ENCODE peak calls at places on chromosomes 4 and X, in six cellular contexts. Q is tibial nerve, P is ovary, C is H1, I is heart left ventricle, X is HCT116. S is an unnamed sample. For H3K4me1, the result is how much of the 10 kb centered on the place peaks cover.

GRCh38 chrX:97524997-97525396 is 641.3 kb downstream of the RPA4 start:
- DNase-seq in P (no peak), X (no peak), C (no peak), Q (no peak), I (no peak), S (no peak)

GRCh38 chrX:128929281-128930057 is 593.8 kb downstream of the SMARCA1 start:
- DNase-seq in P (no peak), I (no peak), Q (no peak), C (no peak), X (no peak), S (no peak)

GRCh38 chr4:154707877-154708276 is 35.9 kb upstream of the LRAT start:
- DNase-seq in P (no peak), Q (no peak), X (peak), C (no peak), I (no peak), S (no peak)

GRCh38 chr4:152531479-152531878 is 4.4 kb downstream of the FBXW7 start:
- DNase-seq in X (no peak), C (no peak), P (no peak), I (no peak), Q (no peak), S (no peak)

GRCh38 chr4:15805583-15806517 is 27.7 kb downstream of the CD38 start:
- DNase-seq in X (peak), P (no peak), C (no peak), Q (no peak), I (no peak), S (peak)

GRCh38 chr4:188107931-188108843 is 1.2 kb downstream of the TRIML2 start:
- DNase-seq in I (no peak), P (no peak), C (peak), Q (no peak), X (peak), S (no peak)

GRCh38 chrX:327660-328126 is 9.1 kb upstream of the GTPBP6 start:
- DNase-seq in Q (no peak), C (no peak), P (no peak), X (no peak), I (peak), S (no peak)

GRCh38 chrX:53678667-53679066 is 7.9 kb downstream of the HUWE1 start:
- DNase-seq in Q (no peak), I (no peak), X (no peak), C (no peak), P (no peak), S (no peak)

GRCh38 chr4:83851261-83852084 is 315.6 kb downstream of the GPAT3 start:
- DNase-seq in X (peak), Q (no peak), P (no peak), I (no peak), C (peak), S (no peak)

GRCh38 chr4:126269106-126269505 is 954.4 kb downstream of the FAT4 start:
- DNase-seq in C (no peak), Q (no peak), I (peak), P (no peak), X (no peak), S (no peak)

GRCh38 chrX:44904542-44905115 is 31.6 kb downstream of the KDM6A start:
- DNase-seq in I (no peak), Q (no peak), C (no peak), P (no peak), X (no peak), S (no peak)

GRCh38 chrX:112672788-112673560 is 6.8 kb downstream of the LHFPL1 start:
- DNase-seq in Q (no peak), I (no peak), C (no peak), X (no peak), P (no peak), S (no peak)

GRCh38 chrX:10769165-10769564 is 148.8 kb upstream of the MID1 start:
- DNase-seq in P (no peak), X (peak), I (no peak), C (no peak), Q (no peak), S (no peak)

GRCh38 chr4:168769416-168769815 is 240.6 kb downstream of the CBR4 start:
- DNase-seq in I (peak), X (no peak), Q (no peak), P (no peak), C (no peak), S (no peak)

GRCh38 chr4:5812506-5813229 is 80.2 kb downstream of the CRMP1 start:
- DNase-seq in P (no peak), X (peak), I (no peak), C (no peak), Q (no peak), S (peak)

GRCh38 chr4:113973349-113973748 is 6.1 kb downstream of the ARSJ start:
- DNase-seq in C (no peak), P (no peak), X (no peak), I (no peak), Q (no peak), S (no peak)

GRCh38 chrX:13110427-13111324 is 66.3 kb upstream of the FAM9C start:
- DNase-seq in I (peak), C (no peak), P (peak), Q (no peak), X (peak), S (peak)

GRCh38 chr4:54998991-54999390 is 126.4 kb downstream of the KDR start:
- DNase-seq in X (no peak), Q (no peak), P (no peak), C (no peak), I (no peak), S (no peak)

GRCh38 chr4:56183344-56183959 is 203.8 kb downstream of the AASDH start:
- DNase-seq in C (no peak), Q (no peak), X (no peak), I (no peak), P (no peak), S (no peak)

GRCh38 chr4:76266627-76267026 is 15.1 kb downstream of the FAM47E start:
- DNase-seq in C (no peak), Q (no peak), I (no peak), P (no peak), X (no peak), S (no peak)

GRCh38 chrX:17537652-17538301 is 162.8 kb downstream of the NHS start:
- DNase-seq in P (no peak), Q (no peak), X (no peak), I (no peak), C (no peak), S (no peak)

GRCh38 chrX:39969826-39970569 is 127.8 kb downstream of the BCOR start:
- DNase-seq in X (no peak), P (no peak), I (peak), Q (no peak), C (no peak), S (peak)

GRCh38 chrX:39971760-39972159 is 126.0 kb downstream of the BCOR start:
- DNase-seq in Q (no peak), I (no peak), X (no peak), P (no peak), C (no peak), S (no peak)

GRCh38 chrX:39967348-39967747 is 130.4 kb downstream of the BCOR start:
- DNase-seq in I (no peak), Q (no peak), X (no peak), P (no peak), C (no peak), S (no peak)

GRCh38 chrX:39966186-39966585 is 131.6 kb downstream of the BCOR start:
- DNase-seq in Q (no peak), P (no peak), X (no peak), C (no peak), I (no peak), S (no peak)

GRCh38 chrX:39969099-39969825 is 128.5 kb downstream of the BCOR start:
- DNase-seq in C (no peak), P (no peak), Q (no peak), I (peak), X (no peak), S (no peak)
- H3K4me3 ChIP-seq in C (no peak), P (no peak), Q (no peak), I (no peak), X (no peak), S (no peak)

GRCh38 chrX:153569475-153569874 is 29.5 kb downstream of the CCNQ start:
- DNase-seq in P (no peak), C (no peak), I (no peak), X (no peak), Q (no peak), S (no peak)
- H3K4me1 ChIP-seq in P (under half), C (under half), I (under half), X (under half), Q (under half), S (under half)

DNA sequence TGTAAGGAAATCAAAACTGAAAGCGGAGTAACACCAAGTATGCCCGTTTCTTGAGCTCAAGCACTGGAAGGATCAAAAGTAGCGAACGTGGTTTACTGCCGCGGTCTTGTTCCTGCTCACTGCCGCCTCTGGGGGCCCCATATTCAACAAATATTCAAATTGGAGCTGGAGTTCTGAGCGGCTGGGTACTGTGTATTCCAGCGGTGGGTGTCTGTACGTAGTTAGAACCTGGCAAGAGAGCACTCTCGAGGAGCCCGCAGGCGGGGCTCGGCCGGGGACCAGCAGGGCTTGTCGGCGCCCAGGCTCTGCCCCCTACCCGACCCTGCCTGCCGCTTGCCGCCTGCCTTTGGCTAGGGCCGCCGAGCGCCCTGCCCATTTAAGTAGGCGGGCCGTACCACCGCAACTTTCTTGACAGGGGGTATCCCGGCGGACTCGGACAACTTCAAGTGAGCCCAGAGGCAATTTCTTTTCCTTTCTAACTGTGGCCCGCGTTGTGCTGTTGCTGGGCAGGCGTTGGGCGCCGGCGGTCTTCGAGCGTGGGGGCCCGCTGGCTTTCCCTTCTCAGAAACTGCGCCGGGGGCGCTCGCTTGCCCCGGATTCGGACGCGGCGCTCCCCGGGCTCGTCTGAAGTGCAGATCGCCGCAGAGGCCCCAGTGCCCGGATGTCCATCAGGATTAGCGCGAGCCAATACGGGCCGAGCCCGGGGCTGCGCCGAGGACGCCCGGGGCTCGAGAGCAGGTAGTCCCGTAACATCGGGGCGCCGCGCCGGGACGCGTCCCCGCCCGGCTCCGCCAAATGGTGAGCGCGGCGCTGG is 71.9 kb downstream of the AFF1 start:
- DNase-seq in I (peak), Q (peak), X (peak), C (peak), P (peak), S (peak)
- TF ChIP-seq POLR2A in I (peak), Q (peak), X (peak), C (peak), P (peak), S (peak)

GRCh38 chr4:110630621-110631402 is 7.9 kb upstream of the PITX2 start:
- DNase-seq in X (no peak), Q (no peak), P (no peak), C (no peak), I (no peak), S (no peak)
- H3K4me3 ChIP-seq in X (no peak), Q (no peak), P (no peak), C (peak), I (no peak), S (no peak)

DNA sequence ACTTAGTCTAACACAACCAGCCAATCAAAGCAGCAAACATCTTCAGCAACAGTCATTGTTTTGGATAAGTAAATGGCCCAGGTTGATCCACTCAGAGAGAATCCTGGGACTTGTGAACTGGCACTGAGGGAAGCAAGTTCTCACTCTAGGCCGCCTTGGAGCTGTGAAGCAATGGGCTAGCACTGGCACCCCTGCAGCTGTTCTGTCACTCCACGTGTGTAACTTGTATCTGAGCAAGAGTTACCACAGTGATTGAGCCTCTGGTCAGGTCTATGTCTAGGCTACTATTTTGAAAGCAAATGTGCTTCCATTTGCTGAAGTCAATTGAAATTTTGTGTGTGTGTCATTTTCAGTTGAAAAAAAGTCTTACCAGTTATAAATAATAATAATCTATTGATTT is 57.2 kb upstream of the HS3ST1 start:
- DNase-seq in I (no peak), Q (no peak), X (no peak), C (no peak), P (no peak), S (no peak)
- H3K4me1 ChIP-seq in I (under half), Q (under half), X (under half), C (under half), P (under half), S (under half)

GRCh38 chr4:1010522-1011021 is 854 bp upstream of the FGFRL1 start:
- DNase-seq in I (peak), Q (peak), C (no peak), X (peak), P (peak), S (peak)
- TF ChIP-seq POLR2A in I (no peak), Q (no peak), C (no peak), X (no peak), P (no peak), S (peak)

S was measured in adrenal gland.